ENCODE peak calls at places on chromosomes 7 and 10, in four cellular contexts. One of them, this sample, is unnamed.

GRCh38 chr7:2894118-2894940 is 50.2 kb upstream of the GNA12 start:
- DNase-seq in spleen: peak
- DNase-seq in NCI-H1092: peak
- DNase-seq in EH: no peak
- DNase-seq in this sample: no peak

GRCh38 chr10:129955591-129956284 is 8.3 kb downstream of the EBF3 start:
- DNase-seq in NCI-H1092: no peak
- DNase-seq in EH: no peak
- DNase-seq in spleen: no peak
- DNase-seq in this sample: no peak

GRCh38 chr7:44631458-44632115 is 25.2 kb downstream of the OGDH start:
- DNase-seq in EH: no peak
- DNase-seq in spleen: no peak
- DNase-seq in NCI-H1092: no peak
- DNase-seq in this sample: no peak

GRCh38 chr10:24259365-24260125 is 50.6 kb downstream of the KIAA1217 start:
- DNase-seq in spleen: no peak
- DNase-seq in NCI-H1092: no peak
- DNase-seq in EH: no peak
- DNase-seq in this sample: no peak

GRCh38 chr10:123518765-123519164 is 147.4 kb upstream of the GPR26 start:
- DNase-seq in NCI-H1092: no peak
- DNase-seq in spleen: no peak
- DNase-seq in EH: no peak
- DNase-seq in this sample: no peak

GRCh38 chr10:43249962-43250624 is 16.8 kb downstream of the RASGEF1A start:
- DNase-seq in spleen: peak
- DNase-seq in NCI-H1092: no peak
- DNase-seq in EH: no peak
- DNase-seq in this sample: peak

GRCh38 chr10:110357252-110357780 is 52.6 kb upstream of the SMNDC1 start:
- DNase-seq in NCI-H1092: no peak
- DNase-seq in EH: peak
- DNase-seq in spleen: peak
- DNase-seq in this sample: no peak

GRCh38 chr7:19610194-19610943 is 98.5 kb downstream of the POLR1F start:
- DNase-seq in EH: no peak
- DNase-seq in NCI-H1092: no peak
- DNase-seq in spleen: no peak
- DNase-seq in this sample: no peak

GRCh38 chr10:113362645-113363091 is 190.2 kb upstream of the HABP2 start:
- DNase-seq in NCI-H1092: no peak
- DNase-seq in EH: peak
- DNase-seq in spleen: no peak
- DNase-seq in this sample: no peak

GRCh38 chr10:103333934-103334520 is 16.9 kb downstream of the PCGF6 start:
- DNase-seq in NCI-H1092: no peak
- DNase-seq in spleen: no peak
- DNase-seq in EH: peak
- DNase-seq in this sample: no peak

GRCh38 chr10:133226251-133226808 is 3.7 kb upstream of the UTF1 start:
- DNase-seq in NCI-H1092: no peak
- DNase-seq in EH: no peak
- DNase-seq in spleen: no peak
- DNase-seq in this sample: no peak

GRCh38 chr7:123747620-123748141 is 1.1 kb downstream of the WASL start:
- DNase-seq in spleen: peak
- DNase-seq in NCI-H1092: peak
- DNase-seq in EH: peak
- DNase-seq in this sample: no peak

GRCh38 chr10:6009159-6009558 is 31.8 kb upstream of the IL15RA start:
- DNase-seq in spleen: no peak
- DNase-seq in NCI-H1092: no peak
- DNase-seq in EH: peak
- DNase-seq in this sample: no peak

GRCh38 chr7:121369462-121369861 is 26.6 kb downstream of the FAM3C start:
- DNase-seq in spleen: no peak
- DNase-seq in EH: peak
- DNase-seq in NCI-H1092: no peak
- DNase-seq in this sample: no peak

GRCh38 chr10:5944389-5945202 is 32.7 kb downstream of the IL15RA start:
- DNase-seq in spleen: no peak
- DNase-seq in NCI-H1092: no peak
- DNase-seq in EH: peak
- DNase-seq in this sample: no peak

GRCh38 chr7:2710256-2710655 is 22.3 kb downstream of the AMZ1 start:
- DNase-seq in EH: no peak
- DNase-seq in NCI-H1092: no peak
- DNase-seq in spleen: peak
- DNase-seq in this sample: no peak

GRCh38 chr10:103967433-103968142 is 648 bp downstream of the SLK start:
- DNase-seq in NCI-H1092: no peak
- DNase-seq in EH: peak
- DNase-seq in spleen: no peak
- DNase-seq in this sample: no peak

GRCh38 chr10:104084482-104085142 is 1.1 kb downstream of the COL17A1 start:
- DNase-seq in EH: no peak
- DNase-seq in NCI-H1092: no peak
- DNase-seq in spleen: no peak
- DNase-seq in this sample: no peak

GRCh38 chr7:130674456-130674855 is 5.9 kb upstream of the COPG2 start:
- DNase-seq in EH: no peak
- DNase-seq in spleen: no peak
- DNase-seq in NCI-H1092: no peak
- DNase-seq in this sample: no peak

GRCh38 chr10:3681642-3682554 is 103.1 kb downstream of the KLF6 start:
- DNase-seq in EH: no peak
- DNase-seq in NCI-H1092: no peak
- DNase-seq in spleen: no peak
- DNase-seq in this sample: no peak

GRCh38 chr7:90172624-90173023 is 18.4 kb downstream of the STEAP1 start:
- DNase-seq in spleen: no peak
- DNase-seq in EH: no peak
- DNase-seq in NCI-H1092: no peak
- DNase-seq in this sample: no peak

GRCh38 chr10:69049564-69049955 is 38.3 kb upstream of the SRGN start:
- DNase-seq in spleen: peak
- DNase-seq in NCI-H1092: no peak
- DNase-seq in EH: no peak
- DNase-seq in this sample: no peak

GRCh38 chr10:98240524-98240923 is 27.5 kb downstream of the LOXL4 start:
- DNase-seq in spleen: no peak
- DNase-seq in EH: no peak
- DNase-seq in NCI-H1092: no peak
- DNase-seq in this sample: no peak

GRCh38 chr7:149459201-149459539 is 1.7 kb downstream of the ZNF777 start:
- DNase-seq in spleen: no peak
- DNase-seq in NCI-H1092: no peak
- DNase-seq in EH: no peak
- DNase-seq in this sample: no peak